ENCODE peak calls at places on chromosomes 4 and X, in ten cellular contexts. One of them, this sample, is unnamed.

GRCh38 chr4:132085105-132085504 is 1064.0 kb upstream of the PCDH10 start:
- DNase-seq in CD4-positive, alpha-beta T cell: no peak
- DNase-seq in WTC11: no peak
- DNase-seq in Caco-2: no peak
- DNase-seq in heart right ventricle: no peak
- DNase-seq in spleen: no peak
- DNase-seq in tibial nerve: no peak
- DNase-seq in choroid plexus epithelial cell: no peak
- DNase-seq in left ventricle myocardium inferior: no peak
- DNase-seq in RWPE2: no peak
- DNase-seq in this sample: no peak

GRCh38 chr4:140743194-140743931 is 12.8 kb downstream of the TBC1D9 start:
- DNase-seq in CD4-positive, alpha-beta T cell: no peak
- DNase-seq in WTC11: no peak
- DNase-seq in Caco-2: peak
- DNase-seq in heart right ventricle: no peak
- DNase-seq in spleen: no peak
- DNase-seq in tibial nerve: no peak
- DNase-seq in choroid plexus epithelial cell: peak
- DNase-seq in left ventricle myocardium inferior: no peak
- DNase-seq in RWPE2: no peak
- DNase-seq in this sample: peak

GRCh38 chr4:5874811-5875465 is 17.9 kb downstream of the CRMP1 start:
- DNase-seq in CD4-positive, alpha-beta T cell: no peak
- DNase-seq in WTC11: peak
- DNase-seq in Caco-2: no peak
- DNase-seq in heart right ventricle: no peak
- DNase-seq in spleen: no peak
- DNase-seq in tibial nerve: no peak
- DNase-seq in choroid plexus epithelial cell: peak
- DNase-seq in left ventricle myocardium inferior: no peak
- DNase-seq in RWPE2: no peak
- DNase-seq in this sample: no peak

GRCh38 chr4:76540496-76540895 is 105.5 kb downstream of the SHROOM3 start:
- DNase-seq in CD4-positive, alpha-beta T cell: no peak
- DNase-seq in WTC11: no peak
- DNase-seq in Caco-2: no peak
- DNase-seq in heart right ventricle: no peak
- DNase-seq in spleen: no peak
- DNase-seq in tibial nerve: no peak
- DNase-seq in choroid plexus epithelial cell: no peak
- DNase-seq in left ventricle myocardium inferior: no peak
- DNase-seq in RWPE2: no peak
- DNase-seq in this sample: no peak

GRCh38 chr4:33566649-33567048 is 2677.7 kb downstream of the ARAP2 start:
- DNase-seq in CD4-positive, alpha-beta T cell: no peak
- DNase-seq in WTC11: no peak
- DNase-seq in Caco-2: no peak
- DNase-seq in heart right ventricle: no peak
- DNase-seq in spleen: no peak
- DNase-seq in tibial nerve: no peak
- DNase-seq in choroid plexus epithelial cell: no peak
- DNase-seq in left ventricle myocardium inferior: no peak
- DNase-seq in RWPE2: no peak
- DNase-seq in this sample: no peak

GRCh38 chr4:103498161-103499070 is 221.4 kb downstream of the TACR3 start:
- DNase-seq in CD4-positive, alpha-beta T cell: no peak
- DNase-seq in WTC11: no peak
- DNase-seq in Caco-2: no peak
- DNase-seq in heart right ventricle: no peak
- DNase-seq in spleen: peak
- DNase-seq in tibial nerve: no peak
- DNase-seq in choroid plexus epithelial cell: peak
- DNase-seq in left ventricle myocardium inferior: no peak
- DNase-seq in RWPE2: no peak
- DNase-seq in this sample: peak

GRCh38 chrX:2334237-2334636 is 166.5 kb downstream of the DHRSX start:
- DNase-seq in CD4-positive, alpha-beta T cell: no peak
- DNase-seq in WTC11: no peak
- DNase-seq in Caco-2: no peak
- DNase-seq in heart right ventricle: no peak
- DNase-seq in spleen: no peak
- DNase-seq in tibial nerve: no peak
- DNase-seq in choroid plexus epithelial cell: no peak
- DNase-seq in left ventricle myocardium inferior: no peak
- DNase-seq in RWPE2: no peak
- DNase-seq in this sample: peak

GRCh38 chrX:10103023-10103422 is 53.8 kb upstream of the CLCN4 start:
- DNase-seq in CD4-positive, alpha-beta T cell: no peak
- DNase-seq in WTC11: no peak
- DNase-seq in Caco-2: no peak
- DNase-seq in heart right ventricle: no peak
- DNase-seq in spleen: peak
- DNase-seq in tibial nerve: no peak
- DNase-seq in choroid plexus epithelial cell: peak
- DNase-seq in left ventricle myocardium inferior: no peak
- DNase-seq in RWPE2: no peak
- DNase-seq in this sample: peak

GRCh38 chrX:54237014-54237413 is 54.0 kb upstream of the FAM120C start:
- DNase-seq in CD4-positive, alpha-beta T cell: no peak
- DNase-seq in WTC11: no peak
- DNase-seq in Caco-2: no peak
- DNase-seq in heart right ventricle: no peak
- DNase-seq in spleen: no peak
- DNase-seq in tibial nerve: no peak
- DNase-seq in choroid plexus epithelial cell: peak
- DNase-seq in left ventricle myocardium inferior: no peak
- DNase-seq in RWPE2: no peak
- DNase-seq in this sample: no peak

GRCh38 chr4:82402196-82402775 is 28.0 kb downstream of the HNRNPDL start:
- DNase-seq in CD4-positive, alpha-beta T cell: no peak
- DNase-seq in WTC11: no peak
- DNase-seq in Caco-2: no peak
- DNase-seq in heart right ventricle: no peak
- DNase-seq in spleen: no peak
- DNase-seq in tibial nerve: no peak
- DNase-seq in choroid plexus epithelial cell: no peak
- DNase-seq in left ventricle myocardium inferior: no peak
- DNase-seq in RWPE2: no peak
- DNase-seq in this sample: no peak

DNA sequence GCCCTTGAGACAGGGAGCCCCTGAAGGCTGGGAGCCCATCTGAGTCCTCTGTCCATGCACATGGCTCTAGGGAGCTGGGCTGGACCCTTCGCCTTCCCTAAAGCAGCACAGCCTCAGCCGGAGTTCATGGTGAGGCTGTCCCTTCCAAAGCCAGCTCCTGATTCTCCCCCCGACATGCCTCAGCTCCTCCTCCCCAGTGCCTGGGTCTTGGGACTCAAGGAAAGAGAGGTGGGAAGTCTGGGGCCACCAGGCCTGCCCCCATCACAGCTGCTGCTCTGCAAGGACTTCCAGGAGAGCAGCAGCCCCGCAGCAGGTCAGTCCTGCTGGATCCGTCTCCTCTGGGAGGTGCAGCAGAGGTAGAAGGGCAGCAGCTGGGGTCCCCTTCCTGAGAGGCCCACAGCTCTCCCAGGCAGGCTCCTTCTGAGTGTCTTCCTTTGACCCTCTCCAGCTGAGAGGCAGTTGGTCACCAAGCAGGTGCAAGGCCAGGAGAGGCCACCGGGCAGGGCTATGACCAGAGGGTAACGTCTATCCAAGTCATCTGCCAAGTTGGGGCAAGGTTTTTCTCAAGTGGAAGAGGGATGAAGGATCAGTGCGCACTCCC is 90.5 kb downstream of the ADRA2C start:
- DNase-seq in CD4-positive, alpha-beta T cell: no peak
- DNase-seq in WTC11: no peak
- DNase-seq in Caco-2: no peak
- DNase-seq in heart right ventricle: no peak
- DNase-seq in spleen: no peak
- DNase-seq in tibial nerve: no peak
- DNase-seq in choroid plexus epithelial cell: no peak
- DNase-seq in left ventricle myocardium inferior: no peak
- DNase-seq in RWPE2: no peak
- DNase-seq in this sample: no peak
- TF ChIP-seq CTCF in CD4-positive, alpha-beta T cell: no peak
- TF ChIP-seq CTCF in WTC11: no peak
- TF ChIP-seq CTCF in Caco-2: no peak
- TF ChIP-seq CTCF in heart right ventricle: no peak
- TF ChIP-seq CTCF in spleen: no peak
- TF ChIP-seq CTCF in tibial nerve: no peak
- TF ChIP-seq CTCF in choroid plexus epithelial cell: no peak
- TF ChIP-seq CTCF in left ventricle myocardium inferior: no peak
- TF ChIP-seq CTCF in RWPE2: no peak
- TF ChIP-seq CTCF in this sample: no peak

GRCh38 chr4:110589297-110589696 is 33.6 kb downstream of the PITX2 start:
- DNase-seq in CD4-positive, alpha-beta T cell: no peak
- DNase-seq in WTC11: no peak
- DNase-seq in Caco-2: no peak
- DNase-seq in heart right ventricle: no peak
- DNase-seq in spleen: no peak
- DNase-seq in tibial nerve: no peak
- DNase-seq in choroid plexus epithelial cell: peak
- DNase-seq in left ventricle myocardium inferior: no peak
- DNase-seq in RWPE2: no peak
- DNase-seq in this sample: peak
- TF ChIP-seq CTCF in CD4-positive, alpha-beta T cell: no peak
- TF ChIP-seq CTCF in WTC11: no peak
- TF ChIP-seq CTCF in Caco-2: no peak
- TF ChIP-seq CTCF in heart right ventricle: no peak
- TF ChIP-seq CTCF in spleen: no peak
- TF ChIP-seq CTCF in tibial nerve: no peak
- TF ChIP-seq CTCF in choroid plexus epithelial cell: peak
- TF ChIP-seq CTCF in left ventricle myocardium inferior: peak
- TF ChIP-seq CTCF in RWPE2: peak
- TF ChIP-seq CTCF in this sample: peak

GRCh38 chr4:56048621-56049427 is 100.1 kb downstream of the CEP135 start:
- DNase-seq in CD4-positive, alpha-beta T cell: no peak
- DNase-seq in WTC11: peak
- DNase-seq in Caco-2: peak
- DNase-seq in heart right ventricle: no peak
- DNase-seq in spleen: peak
- DNase-seq in tibial nerve: no peak
- DNase-seq in choroid plexus epithelial cell: peak
- DNase-seq in left ventricle myocardium inferior: peak
- DNase-seq in RWPE2: no peak
- DNase-seq in this sample: peak
- TF ChIP-seq CTCF in CD4-positive, alpha-beta T cell: no peak
- TF ChIP-seq CTCF in WTC11: no peak
- TF ChIP-seq CTCF in Caco-2: no peak
- TF ChIP-seq CTCF in heart right ventricle: peak
- TF ChIP-seq CTCF in spleen: peak
- TF ChIP-seq CTCF in tibial nerve: no peak
- TF ChIP-seq CTCF in choroid plexus epithelial cell: peak
- TF ChIP-seq CTCF in left ventricle myocardium inferior: peak
- TF ChIP-seq CTCF in RWPE2: peak
- TF ChIP-seq CTCF in this sample: peak

DNA sequence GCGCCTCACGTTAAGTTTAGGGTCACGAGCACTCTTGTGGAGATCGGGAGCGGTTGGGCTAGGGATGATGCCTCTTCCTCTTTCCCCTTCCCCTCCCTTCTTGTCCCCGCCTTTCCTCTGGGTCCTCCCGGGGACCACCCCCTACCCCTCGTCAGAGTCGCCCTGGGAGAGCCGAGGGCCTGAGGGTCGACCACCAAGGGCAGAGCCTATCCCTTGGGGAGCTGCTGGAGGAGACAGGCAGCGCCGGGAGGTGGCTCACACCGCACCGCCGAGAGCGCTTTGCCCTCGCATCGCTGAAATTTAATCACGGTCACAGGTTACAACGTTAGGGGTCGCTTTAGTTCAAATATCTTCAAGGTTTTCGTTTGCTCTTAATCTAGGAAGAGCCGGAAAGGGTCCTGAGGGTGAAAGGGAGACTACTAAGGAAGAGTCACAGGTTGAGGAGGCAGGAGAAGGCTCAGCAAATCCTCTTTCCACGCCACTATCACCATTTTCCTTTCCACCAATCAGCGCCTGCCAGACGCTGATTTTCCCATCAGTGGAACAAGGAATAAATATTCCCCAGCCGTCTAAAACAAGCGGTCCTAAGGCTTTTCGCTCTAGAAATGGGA is 529 bp upstream of the SNCA start:
- DNase-seq in CD4-positive, alpha-beta T cell: no peak
- DNase-seq in WTC11: peak
- DNase-seq in Caco-2: no peak
- DNase-seq in heart right ventricle: no peak
- DNase-seq in spleen: peak
- DNase-seq in tibial nerve: no peak
- DNase-seq in choroid plexus epithelial cell: peak
- DNase-seq in left ventricle myocardium inferior: no peak
- DNase-seq in RWPE2: peak
- DNase-seq in this sample: peak
- TF ChIP-seq CTCF in CD4-positive, alpha-beta T cell: no peak
- TF ChIP-seq CTCF in WTC11: peak
- TF ChIP-seq CTCF in Caco-2: no peak
- TF ChIP-seq CTCF in heart right ventricle: no peak
- TF ChIP-seq CTCF in spleen: no peak
- TF ChIP-seq CTCF in tibial nerve: no peak
- TF ChIP-seq CTCF in choroid plexus epithelial cell: peak
- TF ChIP-seq CTCF in left ventricle myocardium inferior: no peak
- TF ChIP-seq CTCF in RWPE2: peak
- TF ChIP-seq CTCF in this sample: peak

GRCh38 chrX:123943074-123943473 is 18.4 kb upstream of the STAG2 start:
- DNase-seq in CD4-positive, alpha-beta T cell: no peak
- DNase-seq in WTC11: no peak
- DNase-seq in Caco-2: no peak
- DNase-seq in heart right ventricle: no peak
- DNase-seq in spleen: no peak
- DNase-seq in tibial nerve: no peak
- DNase-seq in choroid plexus epithelial cell: no peak
- DNase-seq in left ventricle myocardium inferior: no peak
- DNase-seq in RWPE2: no peak
- DNase-seq in this sample: no peak
- TF ChIP-seq CTCF in CD4-positive, alpha-beta T cell: no peak
- TF ChIP-seq CTCF in WTC11: no peak
- TF ChIP-seq CTCF in Caco-2: no peak
- TF ChIP-seq CTCF in heart right ventricle: no peak
- TF ChIP-seq CTCF in spleen: no peak
- TF ChIP-seq CTCF in tibial nerve: no peak
- TF ChIP-seq CTCF in choroid plexus epithelial cell: no peak
- TF ChIP-seq CTCF in left ventricle myocardium inferior: no peak
- TF ChIP-seq CTCF in RWPE2: no peak
- TF ChIP-seq CTCF in this sample: no peak

DNA sequence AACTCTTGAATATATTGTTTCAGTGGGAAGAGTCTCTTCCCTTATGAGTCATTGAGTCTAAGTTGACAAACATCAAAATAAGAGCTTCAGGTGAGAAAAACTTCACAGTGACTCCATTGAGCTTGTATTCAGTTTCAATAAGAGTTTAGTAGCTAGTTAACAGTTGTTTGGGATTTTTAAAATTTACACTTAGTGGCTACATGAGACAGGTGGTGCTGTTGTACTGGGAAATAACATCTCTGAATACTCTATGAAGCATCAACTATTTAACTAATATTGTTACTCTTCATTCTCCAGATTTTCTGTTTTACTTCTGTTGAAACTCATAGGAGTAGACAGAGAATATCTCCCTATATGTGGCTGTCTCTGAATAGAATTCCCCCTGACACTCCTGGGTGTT is 1609.1 kb downstream of the C4orf33 start:
- DNase-seq in CD4-positive, alpha-beta T cell: no peak
- DNase-seq in WTC11: no peak
- DNase-seq in Caco-2: no peak
- DNase-seq in heart right ventricle: no peak
- DNase-seq in spleen: no peak
- DNase-seq in tibial nerve: no peak
- DNase-seq in choroid plexus epithelial cell: no peak
- DNase-seq in left ventricle myocardium inferior: no peak
- DNase-seq in RWPE2: no peak
- DNase-seq in this sample: peak
- TF ChIP-seq CTCF in CD4-positive, alpha-beta T cell: no peak
- TF ChIP-seq CTCF in WTC11: no peak
- TF ChIP-seq CTCF in Caco-2: no peak
- TF ChIP-seq CTCF in heart right ventricle: no peak
- TF ChIP-seq CTCF in spleen: no peak
- TF ChIP-seq CTCF in tibial nerve: no peak
- TF ChIP-seq CTCF in choroid plexus epithelial cell: no peak
- TF ChIP-seq CTCF in left ventricle myocardium inferior: no peak
- TF ChIP-seq CTCF in RWPE2: peak
- TF ChIP-seq CTCF in this sample: peak

This sample was measured in MCF 10A.